ENCODE peak calls at places on chromosomes 13 and 19, in six cellular contexts. T is H1, I is T47D, S is K562, D is GM12878, E is HepG2. F is an unnamed sample.

GRCh38 chr13:44312898-44313551 is 60.6 kb upstream of the SERP2 start:
- DNase-seq in T (no peak), I (no peak), S (no peak), D (no peak), E (peak; percentile 14), F (peak; percentile 88)

GRCh38 chr19:41548954-41549688 is 26.8 kb upstream of the CEACAM21 start:
- DNase-seq in T (no peak), I (no peak), S (no peak), D (no peak), E (no peak), F (no peak)

GRCh38 chr13:33167521-33167920 is 118.0 kb downstream of the STARD13 start:
- DNase-seq in T (no peak), I (no peak), S (no peak), D (no peak), E (peak; percentile 41), F (no peak)

GRCh38 chr13:101127741-101128353 is 288.5 kb downstream of the NALCN start:
- DNase-seq in T (no peak), I (peak; percentile 20), S (peak; percentile 14), D (no peak), E (peak; percentile 33), F (peak; percentile 21)

GRCh38 chr13:64778002-64778401 is 2452.1 kb downstream of the PCDH9 start:
- DNase-seq in T (no peak), I (no peak), S (no peak), D (no peak), E (no peak), F (no peak)

GRCh38 chr13:42660367-42660965 is 86.5 kb downstream of the TNFSF11 start:
- DNase-seq in T (no peak), I (no peak), S (no peak), D (no peak), E (no peak), F (no peak)

GRCh38 chr13:44061876-44062275 is 182.2 kb downstream of the LACC1 start:
- DNase-seq in T (no peak), I (no peak), S (no peak), D (no peak), E (no peak), F (no peak)

GRCh38 chr13:99916366-99917103 is 55.0 kb downstream of the ZIC5 start:
- DNase-seq in T (no peak), I (peak; percentile 59), S (peak; percentile 53), D (peak; percentile 31), E (peak; percentile 76), F (peak; percentile 73)

GRCh38 chr13:45055902-45056648 is 64.2 kb upstream of the GTF2F2 start:
- DNase-seq in T (no peak), I (no peak), S (peak; percentile 18), D (no peak), E (no peak), F (peak; percentile 42)

GRCh38 chr19:1411255-1412191 is 4.1 kb downstream of the DAZAP1 start:
- DNase-seq in T (no peak), I (no peak), S (no peak), D (no peak), E (no peak), F (no peak)

GRCh38 chr19:19745496-19746285 is 12.8 kb upstream of the ZNF14 start:
- DNase-seq in T (no peak), I (no peak), S (peak; percentile 18), D (no peak), E (no peak), F (no peak)

GRCh38 chr19:44741841-44742352 is 6.6 kb upstream of the BCL3 start:
- DNase-seq in T (no peak), I (no peak), S (peak; percentile 62), D (no peak), E (peak; percentile 78), F (peak; percentile 98)

GRCh38 chr13:42754801-42755513 is 26.4 kb upstream of the FAM216B start:
- DNase-seq in T (no peak), I (no peak), S (no peak), D (no peak), E (no peak), F (no peak)

GRCh38 chr13:43988302-43988701 is 108.6 kb downstream of the LACC1 start:
- DNase-seq in T (no peak), I (no peak), S (no peak), D (no peak), E (no peak), F (no peak)

GRCh38 chr13:111099292-111099691 is 15.8 kb upstream of the ARHGEF7 start:
- DNase-seq in T (no peak), I (no peak), S (no peak), D (no peak), E (no peak), F (no peak)

GRCh38 chr13:38477676-38478075 is 128.0 kb downstream of the UFM1 start:
- DNase-seq in T (no peak), I (no peak), S (no peak), D (no peak), E (no peak), F (no peak)

GRCh38 chr13:51974485-51974884 is 36.8 kb downstream of the ATP7B start:
- DNase-seq in T (no peak), I (no peak), S (no peak), D (no peak), E (no peak), F (no peak)

GRCh38 chr13:36788276-36788675 is 30.7 kb upstream of the RFXAP start:
- DNase-seq in T (no peak), I (no peak), S (no peak), D (no peak), E (no peak), F (no peak)

GRCh38 chr19:12946092-12946845 is 607 bp downstream of the RAD23A start:
- DNase-seq in T (peak; percentile 68), I (no peak), S (peak; percentile 91), D (no peak), E (peak; percentile 71), F (peak; percentile 41)

DNA sequence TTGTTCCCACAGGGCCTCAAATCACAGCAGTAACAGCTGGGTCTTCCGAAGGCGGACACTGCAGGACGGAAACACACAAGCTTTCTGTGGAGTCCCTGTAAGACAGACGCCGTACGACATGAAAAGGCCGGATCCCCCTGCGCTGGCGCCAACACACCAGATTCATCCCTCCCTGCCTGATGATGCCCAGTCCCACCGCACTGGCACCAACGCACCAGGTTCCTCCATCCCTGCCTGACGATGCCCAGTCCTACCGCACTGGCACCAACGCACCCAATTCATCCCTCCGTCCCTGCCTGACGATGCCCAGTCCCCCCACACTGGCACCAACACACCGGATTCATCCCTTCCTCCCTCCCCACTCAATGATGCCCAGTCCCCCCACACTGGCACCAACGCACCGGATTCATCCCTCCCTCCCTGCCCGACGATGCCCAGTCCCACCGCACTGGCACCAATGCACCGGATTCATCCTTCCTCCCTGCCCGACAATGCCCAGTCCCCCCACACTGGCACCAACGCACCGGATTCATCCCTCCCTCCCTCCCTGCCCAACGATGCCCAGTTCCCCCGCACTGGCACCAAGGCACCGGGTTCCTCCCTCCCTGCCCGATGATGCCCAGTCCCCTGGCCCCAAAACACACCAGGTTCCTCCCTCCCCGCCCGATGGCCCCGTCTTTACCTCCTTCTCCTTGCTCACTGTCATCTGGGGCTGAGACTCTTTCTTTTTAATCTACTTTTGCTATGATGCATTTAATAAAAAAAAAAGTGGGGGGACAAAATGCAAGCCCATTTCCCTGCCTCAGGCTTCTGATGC is 55.1 kb downstream of the RASA3 start:
- DNase-seq in T (no peak), I (no peak), S (no peak), D (no peak), E (no peak), F (no peak)
- TF ChIP-seq JUND in T (no peak), I (no peak), S (no peak), D (no peak), E (no peak), F (no peak)

GRCh38 chr19:5850743-5851293 is 431 bp downstream of the FUT3 start:
- DNase-seq in T (no peak), I (no peak), S (peak; percentile 5), D (no peak), E (no peak), F (no peak)
- TF ChIP-seq JUND in T (no peak), I (no peak), S (no peak), D (no peak), E (no peak), F (peak; percentile 6)

DNA sequence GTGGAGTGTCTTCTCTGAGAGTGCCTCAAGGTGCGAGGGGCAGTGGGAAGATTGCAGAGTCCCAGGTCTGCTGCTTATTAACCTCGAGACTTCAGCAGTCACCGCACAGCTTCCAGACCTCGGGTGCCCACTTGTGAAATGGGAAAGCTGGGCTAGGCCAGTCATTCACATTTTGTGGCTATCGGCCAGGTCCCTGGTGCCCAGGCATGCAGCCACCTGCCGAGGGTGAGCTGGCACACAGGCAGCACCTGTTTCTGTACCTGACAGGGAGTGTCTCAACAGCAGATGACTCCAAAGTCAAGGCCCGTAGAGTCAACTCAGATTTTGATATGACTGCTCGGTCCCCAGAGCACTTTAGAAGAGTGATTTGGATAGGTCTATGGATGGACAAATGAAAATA is 21.9 kb downstream of the UQCRFS1 start:
- DNase-seq in T (no peak), I (no peak), S (no peak), D (no peak), E (no peak), F (no peak)
- TF ChIP-seq JUND in T (no peak), I (no peak), S (no peak), D (no peak), E (no peak), F (no peak)

DNA sequence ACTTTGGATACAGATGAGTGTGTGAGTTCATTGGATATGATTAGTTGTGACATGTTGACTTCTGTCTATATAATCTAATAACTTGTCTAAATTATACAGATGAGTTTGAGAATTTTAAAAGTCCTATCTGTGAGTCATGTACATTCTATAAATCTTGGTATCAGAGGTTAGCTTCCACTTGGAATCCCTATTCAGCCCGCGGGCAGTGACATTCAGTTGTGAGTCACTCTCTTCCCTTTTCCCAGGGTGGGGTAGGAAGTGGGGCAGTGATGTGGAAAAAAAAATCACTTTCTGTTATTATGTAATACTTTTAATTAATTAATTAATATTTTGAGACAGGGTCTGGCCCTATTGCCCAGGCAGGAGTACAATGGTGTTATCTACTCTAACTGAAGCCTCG is 33.0 kb upstream of the ZNF808 start:
- DNase-seq in T (no peak), I (no peak), S (no peak), D (no peak), E (no peak), F (no peak)
- TF ChIP-seq JUND in T (no peak), I (no peak), S (no peak), D (no peak), E (no peak), F (no peak)